ENCODE peak calls at places on chromosomes 1 and 21, in eight cellular contexts. O is naive thymus-derived CD4-positive, alpha-beta T cell; G is heart right ventricle; I is neural progenitor cell; M is endothelial cell of umbilical vein; V is body of pancreas; N is Caco-2; S is upper lobe of right lung. Q is an unnamed sample. For H3K4me1 and H3K27me3, the result is how much of the 10 kb centered on the place peaks cover.

GRCh38 chr1:36605942-36606690 is 123.4 kb upstream of the CSF3R start:
- DNase-seq in O (no peak), G (no peak), I (no peak), M (no peak), V (no peak), N (no peak), S (peak), Q (no peak)

GRCh38 chr21:28791595-28792282 is 200.9 kb downstream of the LTN1 start:
- DNase-seq in O (no peak), G (no peak), I (no peak), M (no peak), V (no peak), N (no peak), S (no peak), Q (no peak)

GRCh38 chr1:41783189-41783639 is 135.5 kb downstream of the HIVEP3 start:
- DNase-seq in O (no peak), G (no peak), I (no peak), M (peak), V (no peak), N (no peak), S (no peak), Q (peak)

GRCh38 chr1:159828916-159829634 is 2.4 kb downstream of the SLAMF8 start:
- DNase-seq in O (no peak), G (peak), I (peak), M (peak), V (peak), N (peak), S (peak), Q (no peak)

GRCh38 chr1:242692988-242693387 is 168.5 kb upstream of the PLD5 start:
- DNase-seq in O (no peak), G (no peak), I (no peak), M (no peak), V (no peak), N (no peak), S (no peak), Q (no peak)

GRCh38 chr1:15213333-15213732 is 33.7 kb upstream of the FHAD1 start:
- DNase-seq in O (no peak), G (no peak), I (peak), M (no peak), V (no peak), N (no peak), S (peak), Q (no peak)

GRCh38 chr21:38139380-38140168 is 117.2 kb upstream of the KCNJ15 start:
- DNase-seq in O (no peak), G (no peak), I (no peak), M (no peak), V (no peak), N (peak), S (no peak), Q (peak)

GRCh38 chr1:33342041-33342723 is 21.3 kb upstream of the A3GALT2 start:
- DNase-seq in O (no peak), G (peak), I (peak), M (peak), V (peak), N (peak), S (no peak), Q (peak)

GRCh38 chr1:182193908-182194550 is 132.5 kb upstream of the ZNF648 start:
- DNase-seq in O (no peak), G (no peak), I (no peak), M (no peak), V (peak), N (no peak), S (no peak), Q (peak)

GRCh38 chr1:19165501-19165900 is 44.6 kb downstream of the UBR4 start:
- DNase-seq in O (no peak), G (no peak), I (no peak), M (no peak), V (no peak), N (no peak), S (no peak), Q (no peak)

DNA sequence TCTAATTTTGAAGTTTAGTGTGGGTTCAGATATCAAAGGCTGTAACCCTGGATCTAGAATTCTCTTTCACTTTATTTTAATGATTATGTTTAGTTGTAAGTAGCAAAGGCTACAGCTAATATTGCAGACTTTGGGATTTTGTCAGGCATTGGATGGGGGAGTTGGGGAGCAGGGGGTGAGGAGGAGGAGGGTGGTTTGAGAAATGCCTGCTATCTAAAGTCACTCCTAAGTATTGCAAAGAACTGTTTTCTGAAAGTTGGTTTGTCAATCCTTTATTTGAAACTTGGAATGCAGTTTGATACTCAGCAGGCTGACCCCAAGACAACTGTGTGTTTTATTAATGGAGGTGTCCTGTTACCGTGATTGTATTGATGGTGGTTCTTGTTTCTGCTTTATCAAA is 1.2 kb downstream of the NTPCR start:
- DNase-seq in O (no peak), G (no peak), I (no peak), M (no peak), V (no peak), N (no peak), S (no peak), Q (no peak)
- H3K4me1 ChIP-seq in O (under half), G (under half), I (under half), M (under half), V (under half), N (under half), S (under half), Q (under half)

GRCh38 chr1:245087723-245088122 is 67.1 kb upstream of the KIF26B start:
- DNase-seq in O (no peak), G (no peak), I (no peak), M (no peak), V (no peak), N (no peak), S (no peak), Q (no peak)

GRCh38 chr1:245086389-245086969 is 68.3 kb upstream of the KIF26B start:
- DNase-seq in O (no peak), G (no peak), I (no peak), M (no peak), V (no peak), N (no peak), S (no peak), Q (no peak)

GRCh38 chr1:245084551-245084950 is 70.2 kb upstream of the KIF26B start:
- DNase-seq in O (no peak), G (no peak), I (no peak), M (no peak), V (no peak), N (no peak), S (no peak), Q (no peak)

GRCh38 chr1:245090491-245091090 is 64.2 kb upstream of the KIF26B start:
- DNase-seq in O (no peak), G (no peak), I (no peak), M (no peak), V (no peak), N (no peak), S (no peak), Q (no peak)

DNA sequence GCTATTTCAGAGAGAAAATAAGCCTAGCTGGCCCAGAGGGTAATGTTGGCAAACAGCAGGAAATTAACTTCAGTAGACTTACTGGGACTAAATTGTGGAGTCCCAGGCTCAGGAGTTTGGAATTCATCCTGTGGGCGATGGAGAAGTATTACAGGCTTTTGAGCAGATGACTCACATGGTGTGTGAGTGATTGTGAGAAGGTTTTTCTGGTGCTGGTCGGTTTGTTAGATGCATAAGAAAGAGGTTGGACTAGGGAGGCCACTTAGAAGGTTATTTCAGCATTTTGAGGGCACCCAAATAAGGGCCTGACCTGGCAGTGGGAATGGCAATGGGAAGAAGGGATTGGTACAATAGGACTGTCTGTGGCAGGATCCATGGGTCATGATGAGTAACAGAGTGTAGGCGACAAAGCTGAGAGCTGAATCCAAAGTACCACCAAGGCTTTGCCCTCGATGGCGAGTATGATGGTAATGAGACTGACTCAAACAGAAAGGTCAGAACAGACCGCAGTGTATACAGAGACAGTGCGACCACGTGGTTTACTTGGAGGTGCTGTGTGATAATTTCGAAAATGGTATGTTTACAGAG is 69.2 kb upstream of the KIF26B start:
- DNase-seq in O (no peak), G (no peak), I (no peak), M (no peak), V (no peak), N (no peak), S (no peak), Q (no peak)
- H3K27me3 ChIP-seq in O (under half), G (under half), I (under half), M (under half), V (under half), N (under half), S (under half), Q (under half)

GRCh38 chr21:45887121-45887611 is 94.4 kb upstream of the COL6A1 start:
- DNase-seq in O (no peak), G (peak), I (no peak), M (no peak), V (no peak), N (no peak), S (no peak), Q (peak)
- H3K4me1 ChIP-seq in O (under half), G (under half), I (under half), M (under half), V (under half), N (under half), S (under half), Q (under half)

GRCh38 chr1:213988639-213989070 is 882 bp downstream of the PROX1 start:
- DNase-seq in O (no peak), G (no peak), I (no peak), M (no peak), V (peak), N (no peak), S (no peak), Q (no peak)

GRCh38 chr1:213987876-213988638 is at the start of gene PROX1:
- DNase-seq in O (peak), G (peak), I (peak), M (peak), V (peak), N (peak), S (peak), Q (peak)

GRCh38 chr1:213987422-213987875 is 324 bp upstream of the PROX1 start:
- DNase-seq in O (no peak), G (no peak), I (peak), M (no peak), V (no peak), N (no peak), S (no peak), Q (no peak)

GRCh38 chr1:213989071-213989739 is 1.4 kb downstream of the PROX1 start:
- DNase-seq in O (no peak), G (no peak), I (peak), M (peak), V (peak), N (peak), S (no peak), Q (peak)

GRCh38 chr1:213989740-213990472 is 2.1 kb downstream of the PROX1 start:
- DNase-seq in O (no peak), G (no peak), I (no peak), M (no peak), V (peak), N (no peak), S (no peak), Q (peak)
- H3K27me3 ChIP-seq in O (under half), G (under half), I (half or more), M (under half), V (under half), N (under half), S (half or more), Q (under half)

DNA sequence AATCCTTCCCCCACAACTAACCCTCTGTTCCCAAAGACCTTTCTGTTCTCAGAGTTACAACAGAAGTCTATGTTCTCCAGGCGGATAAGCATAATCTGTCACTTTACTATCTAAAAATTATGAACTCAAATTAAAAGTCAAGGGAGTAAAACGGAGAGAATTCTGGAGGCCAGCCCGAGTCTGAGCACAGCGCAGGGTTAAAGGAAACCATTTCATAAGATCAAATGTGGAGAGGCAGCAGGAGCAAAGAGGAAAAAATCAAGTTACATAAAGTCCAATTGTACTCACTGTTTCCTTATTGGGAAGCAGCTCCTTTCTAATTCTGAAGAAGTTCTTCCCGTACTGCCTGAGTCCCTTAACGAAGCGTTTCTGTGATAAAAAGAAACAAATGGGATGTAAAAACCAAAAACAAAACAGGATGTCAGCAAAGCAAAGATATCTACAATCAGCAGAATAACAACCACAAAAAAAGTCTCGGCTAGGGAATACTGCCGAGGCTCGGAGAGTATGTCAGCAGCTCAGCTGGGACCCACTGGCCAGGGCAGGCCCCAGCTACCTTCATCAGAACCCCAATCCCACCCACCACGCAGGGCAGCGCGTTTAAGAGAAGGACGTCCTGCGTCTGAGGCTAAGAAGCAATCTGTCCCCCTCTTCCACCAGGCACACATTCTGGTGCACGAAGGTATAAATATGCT is 104.7 kb downstream of the SLC45A1 start:
- DNase-seq in O (peak), G (no peak), I (peak), M (peak), V (no peak), N (peak), S (no peak), Q (peak)
- H3K4me1 ChIP-seq in O (half or more), G (half or more), I (half or more), M (under half), V (half or more), N (half or more), S (half or more), Q (under half)

DNA sequence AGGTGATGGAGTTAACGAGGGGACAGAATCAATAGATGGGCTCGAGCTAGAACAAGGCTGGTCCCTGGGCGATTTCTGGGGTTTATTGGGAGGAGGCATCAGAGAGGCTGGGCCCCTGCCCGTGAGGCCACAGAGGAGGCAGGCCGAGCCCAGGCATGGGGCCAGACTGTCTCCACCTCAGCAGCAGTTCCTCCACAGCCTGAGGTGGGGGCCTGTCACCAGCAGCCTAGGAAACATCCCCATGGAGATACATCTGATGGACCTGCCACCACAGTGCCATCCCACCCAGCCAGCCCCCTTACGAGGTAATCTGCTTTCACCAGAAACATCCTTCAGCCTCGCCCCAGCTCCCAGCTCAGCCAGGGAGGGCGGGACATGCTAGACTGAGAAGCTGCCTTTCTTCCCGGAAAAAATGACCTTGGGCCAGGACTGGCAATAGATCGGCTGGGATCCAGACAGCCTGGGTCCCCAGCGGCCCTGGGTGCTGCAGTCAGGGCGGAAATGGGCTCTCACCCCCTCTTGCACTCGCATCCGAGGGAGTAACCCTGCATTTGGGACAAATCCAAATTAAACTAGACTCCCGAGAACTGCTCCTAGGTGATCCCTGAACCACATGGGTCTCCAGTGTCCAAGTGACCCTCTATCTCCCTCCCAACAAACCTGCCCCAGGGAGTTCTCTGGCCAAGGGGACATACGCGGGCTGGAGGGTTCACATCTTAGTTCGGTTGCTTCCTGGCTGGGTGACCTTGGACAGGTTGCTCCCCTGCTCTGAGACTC is 10.0 kb upstream of the EPHA8 start:
- DNase-seq in O (no peak), G (no peak), I (no peak), M (no peak), V (peak), N (no peak), S (no peak), Q (no peak)
- H3K27me3 ChIP-seq in O (under half), G (half or more), I (under half), M (under half), V (under half), N (under half), S (under half), Q (under half)